ENCODE peak calls at places on chromosomes 7 and 10, in six cellular contexts. N is endodermal cell, Y is dermis blood vessel endothelial cell, S is iPS-NIHi11, W is GM23338, M is caudate nucleus. E is an unnamed sample.

GRCh38 chr7:129098409-129099084 is 43.6 kb upstream of the TNPO3 start:
- DNase-seq in W (peak), Y (no peak), S (no peak), M (no peak), N (no peak), E (no peak)

GRCh38 chr7:151120896-151121295 is 34.6 kb downstream of the AGAP3 start:
- DNase-seq in S (no peak), W (no peak), Y (no peak), M (no peak), N (no peak), E (no peak)

GRCh38 chr10:14971867-14972448 is 12.8 kb downstream of the MEIG1 start:
- DNase-seq in W (peak), N (peak), Y (peak), M (no peak), S (no peak), E (no peak)

GRCh38 chr7:50356212-50356944 is 51.9 kb downstream of the IKZF1 start:
- DNase-seq in M (no peak), W (no peak), Y (no peak), N (peak), S (no peak), E (no peak)

GRCh38 chr10:125407000-125407502 is 246.7 kb upstream of the CTBP2 start:
- DNase-seq in M (no peak), W (no peak), Y (no peak), S (no peak), N (no peak), E (peak)

GRCh38 chr7:8982338-8982994 is 549.1 kb downstream of the NXPH1 start:
- DNase-seq in N (peak), S (no peak), W (peak), M (no peak), Y (no peak), E (no peak)

GRCh38 chr10:75399461-75400162 is 2.0 kb downstream of the ZNF503 start:
- DNase-seq in W (peak), Y (peak), M (peak), S (peak), N (peak), E (peak)

GRCh38 chr7:37365405-37365804 is 83.3 kb downstream of the ELMO1 start:
- DNase-seq in S (no peak), Y (no peak), W (no peak), N (no peak), M (no peak), E (no peak)

GRCh38 chr7:100583132-100584045 is 2.5 kb downstream of the LRCH4 start:
- DNase-seq in W (peak), Y (peak), S (no peak), M (no peak), N (peak), E (no peak)

GRCh38 chr7:110759069-110759468 is 331.9 kb upstream of the LRRN3 start:
- DNase-seq in N (no peak), M (no peak), Y (no peak), W (no peak), S (no peak), E (no peak)

GRCh38 chr10:88991900-88992237 is 1.3 kb downstream of the FAS start:
- DNase-seq in M (no peak), W (no peak), S (no peak), N (no peak), Y (no peak), E (no peak)

GRCh38 chr10:26781797-26782196 is 79.0 kb downstream of the ABI1 start:
- DNase-seq in M (no peak), S (no peak), N (no peak), Y (no peak), W (no peak), E (peak)

GRCh38 chr10:4546500-4546899 is 279.5 kb upstream of the AKR1E2 start:
- DNase-seq in Y (no peak), S (no peak), N (no peak), M (no peak), W (no peak), E (peak)

GRCh38 chr7:87234949-87235348 is 15.4 kb upstream of the TMEM243 start:
- DNase-seq in W (no peak), Y (no peak), M (no peak), N (no peak), S (no peak), E (peak)

GRCh38 chr10:44990965-44991364 is 9.8 kb upstream of the ZNF22 start:
- DNase-seq in S (no peak), Y (no peak), W (no peak), M (no peak), N (peak), E (no peak)

GRCh38 chr7:36232971-36233550 is 80.0 kb downstream of the EEPD1 start:
- DNase-seq in N (no peak), Y (no peak), M (no peak), W (no peak), S (no peak), E (no peak)

GRCh38 chr10:82289945-82290344 is 415.0 kb downstream of the NRG3 start:
- DNase-seq in W (no peak), S (no peak), M (no peak), Y (no peak), N (no peak), E (no peak)

GRCh38 chr7:45582868-45583277 is 8.7 kb downstream of the ADCY1 start:
- DNase-seq in W (peak), Y (no peak), M (no peak), S (peak), N (no peak), E (no peak)

GRCh38 chr7:98638853-98639252 is 21.8 kb downstream of the NPTX2 start:
- DNase-seq in M (no peak), W (no peak), N (no peak), Y (no peak), S (no peak), E (no peak)

GRCh38 chr7:151626422-151627115 is 106.9 kb upstream of the RHEB start:
- DNase-seq in S (peak), M (no peak), W (peak), Y (peak), N (peak), E (peak)

GRCh38 chr7:75905785-75906604 is 9.0 kb upstream of the POR start:
- DNase-seq in Y (no peak), W (peak), S (peak), N (peak), M (peak), E (peak)

GRCh38 chr7:140238778-140239652 is 62.2 kb upstream of the KDM7A start:
- DNase-seq in W (no peak), Y (no peak), N (peak), S (peak), M (no peak), E (no peak)

GRCh38 chr7:150365673-150366398 is 2.8 kb upstream of the REPIN1 start:
- DNase-seq in M (no peak), W (peak), N (no peak), Y (no peak), S (no peak), E (no peak)

GRCh38 chr7:101941481-101942383 is 124.3 kb downstream of the CUX1 start:
- DNase-seq in Y (peak), S (no peak), W (no peak), M (no peak), N (no peak), E (peak)

GRCh38 chr10:22334414-22335203 is 10.7 kb upstream of the SPAG6 start:
- DNase-seq in W (peak), M (no peak), S (peak), N (peak), Y (peak), E (no peak)

GRCh38 chr10:127757033-127757432 is 20.0 kb downstream of the FOXI2 start:
- DNase-seq in W (peak), N (peak), Y (peak), M (no peak), S (no peak), E (no peak)

GRCh38 chr7:27113991-27114866 is 11.7 kb upstream of the HOXA2 start:
- DNase-seq in M (no peak), N (no peak), Y (peak), S (peak), W (peak), E (no peak)

GRCh38 chr10:77576633-77577032 is 61.0 kb downstream of the KCNMA1 start:
- DNase-seq in Y (no peak), N (no peak), W (no peak), S (no peak), M (no peak), E (no peak)

GRCh38 chr7:100894860-100895700 is 608 bp downstream of the ACHE start:
- DNase-seq in N (peak), M (peak), W (peak), Y (peak), S (peak), E (peak)

GRCh38 chr10:51699145-51699474 is 285 bp downstream of the CSTF2T start:
- DNase-seq in Y (no peak), W (peak), M (no peak), N (no peak), S (no peak), E (peak)

GRCh38 chr10:88565072-88565471 is 18.0 kb downstream of the RNLS start:
- DNase-seq in M (no peak), W (peak), S (peak), N (no peak), Y (peak), E (peak)

GRCh38 chr10:29140151-29140550 is 148.7 kb upstream of the LYZL1 start:
- DNase-seq in W (no peak), Y (no peak), M (no peak), S (no peak), N (no peak), E (no peak)

GRCh38 chr7:156764016-156764669 is 123.6 kb downstream of the RNF32 start:
- DNase-seq in W (peak), N (peak), S (peak), Y (peak), M (no peak), E (peak)

GRCh38 chr10:26780793-26781601 is 79.8 kb downstream of the ABI1 start:
- DNase-seq in W (peak), N (peak), Y (peak), S (no peak), M (no peak), E (peak)